ENCODE peak calls at places on chromosomes 11 and 22, in nine cellular contexts. One of them, this sample, is unnamed.

GRCh38 chr11:35418282-35418846 is 994 bp downstream of the SLC1A2 start:
- DNase-seq in stomach: no peak
- DNase-seq in fibroblast of pulmonary artery: no peak
- DNase-seq in right lobe of liver: no peak
- DNase-seq in fibroblast of mammary gland: no peak
- DNase-seq in transverse colon: no peak
- DNase-seq in left ventricle myocardium inferior: no peak
- DNase-seq in HL-60: no peak
- DNase-seq in cardiac fibroblast: no peak
- DNase-seq in this sample: no peak

GRCh38 chr11:133841279-133842043 is 3.9 kb downstream of the SPATA19 start:
- DNase-seq in cardiac fibroblast: no peak
- DNase-seq in stomach: no peak
- DNase-seq in fibroblast of pulmonary artery: no peak
- DNase-seq in fibroblast of mammary gland: no peak
- DNase-seq in left ventricle myocardium inferior: no peak
- DNase-seq in right lobe of liver: no peak
- DNase-seq in transverse colon: no peak
- DNase-seq in HL-60: no peak
- DNase-seq in this sample: no peak

GRCh38 chr11:72227316-72228228 is 3.0 kb downstream of the INPPL1 start:
- DNase-seq in fibroblast of mammary gland: peak
- DNase-seq in HL-60: no peak
- DNase-seq in right lobe of liver: no peak
- DNase-seq in left ventricle myocardium inferior: no peak
- DNase-seq in stomach: peak
- DNase-seq in cardiac fibroblast: no peak
- DNase-seq in transverse colon: no peak
- DNase-seq in fibroblast of pulmonary artery: no peak
- DNase-seq in this sample: peak

GRCh38 chr11:65853249-65853979 is 4.6 kb downstream of the CFL1 start:
- DNase-seq in left ventricle myocardium inferior: no peak
- DNase-seq in right lobe of liver: no peak
- DNase-seq in stomach: no peak
- DNase-seq in fibroblast of mammary gland: no peak
- DNase-seq in transverse colon: peak
- DNase-seq in fibroblast of pulmonary artery: no peak
- DNase-seq in HL-60: no peak
- DNase-seq in cardiac fibroblast: no peak
- DNase-seq in this sample: no peak

GRCh38 chr11:61826930-61827572 is 1.0 kb upstream of the FADS2 start:
- DNase-seq in transverse colon: no peak
- DNase-seq in cardiac fibroblast: no peak
- DNase-seq in right lobe of liver: peak
- DNase-seq in stomach: no peak
- DNase-seq in fibroblast of pulmonary artery: no peak
- DNase-seq in left ventricle myocardium inferior: no peak
- DNase-seq in fibroblast of mammary gland: no peak
- DNase-seq in HL-60: peak
- DNase-seq in this sample: peak

GRCh38 chr22:37383342-37383741 is 43.9 kb downstream of the ELFN2 start:
- DNase-seq in right lobe of liver: no peak
- DNase-seq in cardiac fibroblast: no peak
- DNase-seq in fibroblast of pulmonary artery: no peak
- DNase-seq in fibroblast of mammary gland: peak
- DNase-seq in transverse colon: no peak
- DNase-seq in left ventricle myocardium inferior: no peak
- DNase-seq in HL-60: no peak
- DNase-seq in stomach: no peak
- DNase-seq in this sample: no peak

GRCh38 chr22:36743591-36744412 is 32.1 kb downstream of the IFT27 start:
- DNase-seq in fibroblast of mammary gland: no peak
- DNase-seq in HL-60: no peak
- DNase-seq in right lobe of liver: no peak
- DNase-seq in left ventricle myocardium inferior: no peak
- DNase-seq in stomach: no peak
- DNase-seq in fibroblast of pulmonary artery: no peak
- DNase-seq in transverse colon: no peak
- DNase-seq in cardiac fibroblast: no peak
- DNase-seq in this sample: no peak

GRCh38 chr11:128569291-128569690 is 18.1 kb downstream of the ETS1 start:
- DNase-seq in left ventricle myocardium inferior: no peak
- DNase-seq in stomach: no peak
- DNase-seq in fibroblast of mammary gland: no peak
- DNase-seq in right lobe of liver: no peak
- DNase-seq in HL-60: no peak
- DNase-seq in transverse colon: no peak
- DNase-seq in fibroblast of pulmonary artery: no peak
- DNase-seq in cardiac fibroblast: no peak
- DNase-seq in this sample: no peak

GRCh38 chr22:25923952-25924351 is 182.0 kb downstream of the MYO18B start:
- DNase-seq in HL-60: no peak
- DNase-seq in right lobe of liver: no peak
- DNase-seq in cardiac fibroblast: no peak
- DNase-seq in stomach: no peak
- DNase-seq in fibroblast of pulmonary artery: no peak
- DNase-seq in fibroblast of mammary gland: no peak
- DNase-seq in transverse colon: no peak
- DNase-seq in left ventricle myocardium inferior: no peak
- DNase-seq in this sample: no peak

GRCh38 chr11:128931661-128932060 is 11.0 kb downstream of the TP53AIP1 start:
- DNase-seq in left ventricle myocardium inferior: no peak
- DNase-seq in transverse colon: no peak
- DNase-seq in cardiac fibroblast: no peak
- DNase-seq in right lobe of liver: no peak
- DNase-seq in fibroblast of mammary gland: no peak
- DNase-seq in stomach: no peak
- DNase-seq in fibroblast of pulmonary artery: no peak
- DNase-seq in HL-60: no peak
- DNase-seq in this sample: no peak

GRCh38 chr11:95360382-95360781 is 129.4 kb upstream of the SESN3 start:
- DNase-seq in fibroblast of pulmonary artery: no peak
- DNase-seq in cardiac fibroblast: no peak
- DNase-seq in stomach: no peak
- DNase-seq in fibroblast of mammary gland: peak
- DNase-seq in transverse colon: no peak
- DNase-seq in right lobe of liver: no peak
- DNase-seq in left ventricle myocardium inferior: no peak
- DNase-seq in HL-60: peak
- DNase-seq in this sample: no peak

GRCh38 chr11:4589024-4589423 is 4.8 kb upstream of the OR52I1 start:
- DNase-seq in stomach: no peak
- DNase-seq in HL-60: no peak
- DNase-seq in fibroblast of mammary gland: no peak
- DNase-seq in right lobe of liver: no peak
- DNase-seq in left ventricle myocardium inferior: no peak
- DNase-seq in fibroblast of pulmonary artery: no peak
- DNase-seq in transverse colon: no peak
- DNase-seq in cardiac fibroblast: no peak
- DNase-seq in this sample: no peak

GRCh38 chr11:105244157-105244820 is 104.7 kb upstream of the CARD18 start:
- DNase-seq in cardiac fibroblast: peak
- DNase-seq in fibroblast of mammary gland: peak
- DNase-seq in fibroblast of pulmonary artery: peak
- DNase-seq in left ventricle myocardium inferior: no peak
- DNase-seq in transverse colon: no peak
- DNase-seq in right lobe of liver: no peak
- DNase-seq in stomach: no peak
- DNase-seq in HL-60: no peak
- DNase-seq in this sample: peak

GRCh38 chr11:13289081-13289480 is 11.5 kb downstream of the BMAL1 start:
- DNase-seq in left ventricle myocardium inferior: no peak
- DNase-seq in right lobe of liver: no peak
- DNase-seq in HL-60: no peak
- DNase-seq in cardiac fibroblast: peak
- DNase-seq in fibroblast of pulmonary artery: peak
- DNase-seq in fibroblast of mammary gland: peak
- DNase-seq in transverse colon: no peak
- DNase-seq in stomach: no peak
- DNase-seq in this sample: peak

GRCh38 chr11:129853508-129854228 is 38.0 kb downstream of the TMEM45B start:
- DNase-seq in stomach: peak
- DNase-seq in cardiac fibroblast: peak
- DNase-seq in right lobe of liver: peak
- DNase-seq in HL-60: peak
- DNase-seq in left ventricle myocardium inferior: no peak
- DNase-seq in transverse colon: peak
- DNase-seq in fibroblast of pulmonary artery: peak
- DNase-seq in fibroblast of mammary gland: peak
- DNase-seq in this sample: peak

GRCh38 chr11:12376259-12376971 is 956 bp upstream of the PARVA start:
- DNase-seq in transverse colon: peak
- DNase-seq in HL-60: no peak
- DNase-seq in left ventricle myocardium inferior: peak
- DNase-seq in fibroblast of mammary gland: peak
- DNase-seq in fibroblast of pulmonary artery: peak
- DNase-seq in right lobe of liver: no peak
- DNase-seq in cardiac fibroblast: peak
- DNase-seq in stomach: no peak
- DNase-seq in this sample: peak

GRCh38 chr11:40125054-40125453 is 1334.4 kb downstream of the LRRC4C start:
- DNase-seq in right lobe of liver: no peak
- DNase-seq in left ventricle myocardium inferior: no peak
- DNase-seq in cardiac fibroblast: no peak
- DNase-seq in transverse colon: no peak
- DNase-seq in stomach: no peak
- DNase-seq in fibroblast of pulmonary artery: no peak
- DNase-seq in HL-60: no peak
- DNase-seq in fibroblast of mammary gland: no peak
- DNase-seq in this sample: no peak

GRCh38 chr11:68828155-68828931 is 13.4 kb downstream of the CPT1A start:
- DNase-seq in fibroblast of pulmonary artery: no peak
- DNase-seq in cardiac fibroblast: no peak
- DNase-seq in stomach: peak
- DNase-seq in fibroblast of mammary gland: no peak
- DNase-seq in transverse colon: no peak
- DNase-seq in right lobe of liver: no peak
- DNase-seq in left ventricle myocardium inferior: peak
- DNase-seq in HL-60: peak
- DNase-seq in this sample: no peak

GRCh38 chr11:73227571-73228211 is 9.6 kb downstream of the P2RY2 start:
- DNase-seq in fibroblast of mammary gland: no peak
- DNase-seq in right lobe of liver: no peak
- DNase-seq in transverse colon: peak
- DNase-seq in fibroblast of pulmonary artery: no peak
- DNase-seq in stomach: peak
- DNase-seq in HL-60: no peak
- DNase-seq in left ventricle myocardium inferior: no peak
- DNase-seq in cardiac fibroblast: no peak
- DNase-seq in this sample: no peak
- TF ChIP-seq CTCF in fibroblast of mammary gland: no peak
- TF ChIP-seq CTCF in right lobe of liver: no peak
- TF ChIP-seq CTCF in transverse colon: peak
- TF ChIP-seq CTCF in fibroblast of pulmonary artery: no peak
- TF ChIP-seq CTCF in stomach: no peak
- TF ChIP-seq CTCF in HL-60: no peak
- TF ChIP-seq CTCF in left ventricle myocardium inferior: no peak
- TF ChIP-seq CTCF in cardiac fibroblast: no peak
- TF ChIP-seq CTCF in this sample: no peak

GRCh38 chr11:37372667-37373066 is 774.6 kb upstream of the RAG2 start:
- DNase-seq in transverse colon: no peak
- DNase-seq in stomach: no peak
- DNase-seq in fibroblast of mammary gland: no peak
- DNase-seq in left ventricle myocardium inferior: no peak
- DNase-seq in fibroblast of pulmonary artery: no peak
- DNase-seq in right lobe of liver: no peak
- DNase-seq in HL-60: no peak
- DNase-seq in cardiac fibroblast: no peak
- DNase-seq in this sample: no peak
- H3K4me3 ChIP-seq in transverse colon: no peak
- H3K4me3 ChIP-seq in stomach: no peak
- H3K4me3 ChIP-seq in fibroblast of mammary gland: no peak
- H3K4me3 ChIP-seq in left ventricle myocardium inferior: no peak
- H3K4me3 ChIP-seq in fibroblast of pulmonary artery: no peak
- H3K4me3 ChIP-seq in right lobe of liver: no peak
- H3K4me3 ChIP-seq in HL-60: no peak
- H3K4me3 ChIP-seq in cardiac fibroblast: no peak
- H3K4me3 ChIP-seq in this sample: no peak

GRCh38 chr22:48450188-48450825 is 1377.4 kb downstream of the BRD1 start:
- DNase-seq in left ventricle myocardium inferior: no peak
- DNase-seq in fibroblast of mammary gland: no peak
- DNase-seq in right lobe of liver: no peak
- DNase-seq in fibroblast of pulmonary artery: no peak
- DNase-seq in transverse colon: no peak
- DNase-seq in HL-60: no peak
- DNase-seq in stomach: no peak
- DNase-seq in cardiac fibroblast: no peak
- DNase-seq in this sample: no peak
- TF ChIP-seq CTCF in left ventricle myocardium inferior: no peak
- TF ChIP-seq CTCF in fibroblast of mammary gland: no peak
- TF ChIP-seq CTCF in right lobe of liver: no peak
- TF ChIP-seq CTCF in fibroblast of pulmonary artery: no peak
- TF ChIP-seq CTCF in transverse colon: no peak
- TF ChIP-seq CTCF in HL-60: no peak
- TF ChIP-seq CTCF in stomach: no peak
- TF ChIP-seq CTCF in cardiac fibroblast: no peak
- TF ChIP-seq CTCF in this sample: no peak

GRCh38 chr11:7579226-7579825 is 65.5 kb downstream of the PPFIBP2 start:
- DNase-seq in transverse colon: no peak
- DNase-seq in right lobe of liver: no peak
- DNase-seq in fibroblast of mammary gland: peak
- DNase-seq in stomach: no peak
- DNase-seq in cardiac fibroblast: peak
- DNase-seq in fibroblast of pulmonary artery: peak
- DNase-seq in HL-60: peak
- DNase-seq in left ventricle myocardium inferior: no peak
- DNase-seq in this sample: peak

GRCh38 chr11:7576671-7577225 is 62.9 kb downstream of the PPFIBP2 start:
- DNase-seq in fibroblast of mammary gland: peak
- DNase-seq in stomach: no peak
- DNase-seq in cardiac fibroblast: peak
- DNase-seq in right lobe of liver: no peak
- DNase-seq in transverse colon: no peak
- DNase-seq in left ventricle myocardium inferior: peak
- DNase-seq in fibroblast of pulmonary artery: no peak
- DNase-seq in HL-60: no peak
- DNase-seq in this sample: peak

GRCh38 chr11:7578276-7578955 is 64.6 kb downstream of the PPFIBP2 start:
- DNase-seq in cardiac fibroblast: no peak
- DNase-seq in fibroblast of mammary gland: peak
- DNase-seq in stomach: no peak
- DNase-seq in right lobe of liver: no peak
- DNase-seq in fibroblast of pulmonary artery: no peak
- DNase-seq in transverse colon: no peak
- DNase-seq in left ventricle myocardium inferior: no peak
- DNase-seq in HL-60: no peak
- DNase-seq in this sample: no peak

GRCh38 chr11:7577226-7577882 is 63.6 kb downstream of the PPFIBP2 start:
- DNase-seq in stomach: peak
- DNase-seq in cardiac fibroblast: peak
- DNase-seq in HL-60: no peak
- DNase-seq in fibroblast of mammary gland: peak
- DNase-seq in fibroblast of pulmonary artery: peak
- DNase-seq in left ventricle myocardium inferior: peak
- DNase-seq in transverse colon: peak
- DNase-seq in right lobe of liver: no peak
- DNase-seq in this sample: peak

DNA sequence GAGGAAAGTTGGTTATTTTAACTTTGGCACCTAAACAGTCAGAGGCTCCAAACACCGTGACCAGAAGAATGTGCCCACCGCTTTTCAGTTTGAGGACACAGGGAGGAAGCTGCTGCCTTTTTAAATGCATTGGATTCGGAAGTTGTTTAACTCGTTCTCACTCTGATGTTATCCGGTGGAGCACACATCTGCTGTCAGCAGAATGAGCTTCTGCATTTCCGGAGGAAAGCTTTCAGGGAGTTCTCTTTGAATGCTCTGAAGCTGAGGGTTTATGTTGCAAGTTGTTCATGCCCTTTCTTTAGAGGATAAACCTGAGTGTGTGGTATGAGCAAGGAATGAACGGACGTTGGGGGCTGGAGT is 64.1 kb downstream of the PPFIBP2 start:
- DNase-seq in fibroblast of pulmonary artery: peak
- DNase-seq in HL-60: peak
- DNase-seq in cardiac fibroblast: peak
- DNase-seq in stomach: no peak
- DNase-seq in fibroblast of mammary gland: peak
- DNase-seq in right lobe of liver: no peak
- DNase-seq in transverse colon: no peak
- DNase-seq in left ventricle myocardium inferior: no peak
- DNase-seq in this sample: peak
- H3K4me3 ChIP-seq in fibroblast of pulmonary artery: peak
- H3K4me3 ChIP-seq in HL-60: no peak
- H3K4me3 ChIP-seq in cardiac fibroblast: peak
- H3K4me3 ChIP-seq in stomach: peak
- H3K4me3 ChIP-seq in fibroblast of mammary gland: peak
- H3K4me3 ChIP-seq in right lobe of liver: no peak
- H3K4me3 ChIP-seq in transverse colon: peak
- H3K4me3 ChIP-seq in left ventricle myocardium inferior: peak
- H3K4me3 ChIP-seq in this sample: peak

This sample was measured in choroid plexus epithelial cell.